ENCODE peak calls at places on chromosomes 11 and 22, in eight cellular contexts. M, S, Q, G, Y, V, H and R are unnamed samples.
A peak's percentile ranks its signal among the peaks of the same experiment; 100 is the strongest.

GRCh38 chr11:58647866-58648265 is 25.4 kb downstream of the CNTF start:
- DNase-seq in M (no peak), S (no peak), Q (no peak), G (no peak), Y (no peak), V (no peak), H (no peak), R (no peak)

GRCh38 chr11:57395905-57396623 is 5.6 kb upstream of the PRG2 start:
- DNase-seq in M (no peak), S (no peak), Q (no peak), G (no peak), Y (no peak), V (no peak), H (no peak), R (no peak)

GRCh38 chr11:1844221-1845094 is 5.7 kb downstream of the TNNI2 start:
- DNase-seq in M (peak; percentile 44), S (no peak), Q (no peak), G (no peak), Y (peak; percentile 73), V (no peak), H (no peak), R (no peak)

GRCh38 chr11:6637871-6638270 is 17.7 kb downstream of the DCHS1 start:
- DNase-seq in M (peak; percentile 69), S (no peak), Q (no peak), G (no peak), Y (no peak), V (peak; percentile 67), H (no peak), R (no peak)

GRCh38 chr22:40416267-40416570 is 45.8 kb downstream of the SGSM3 start:
- DNase-seq in M (no peak), S (no peak), Q (no peak), G (no peak), Y (no peak), V (no peak), H (no peak), R (no peak)

GRCh38 chr22:30313527-30314385 is 13.0 kb downstream of the TBC1D10A start:
- DNase-seq in M (no peak), S (no peak), Q (no peak), G (no peak), Y (no peak), V (no peak), H (no peak), R (no peak)

GRCh38 chr22:37904572-37905533 is 1.2 kb upstream of the MICALL1 start:
- DNase-seq in M (peak; percentile 99), S (peak; percentile 90), Q (peak; percentile 26), G (peak; percentile 92), Y (peak; percentile 29), V (peak; percentile 65), H (peak; percentile 45), R (peak; percentile 61)

GRCh38 chr22:32661737-32662586 is 139.5 kb upstream of the TIMP3 start:
- DNase-seq in M (peak; percentile 48), S (no peak), Q (no peak), G (no peak), Y (no peak), V (no peak), H (no peak), R (no peak)

GRCh38 chr22:19111140-19111539 is 11.1 kb downstream of the DGCR2 start:
- DNase-seq in M (no peak), S (no peak), Q (no peak), G (no peak), Y (no peak), V (no peak), H (no peak), R (no peak)

GRCh38 chr22:24994070-24994763 is 41.7 kb downstream of the KIAA1671 start:
- DNase-seq in M (peak; percentile 66), S (no peak), Q (no peak), G (no peak), Y (no peak), V (peak; percentile 58), H (no peak), R (peak; percentile 75)

GRCh38 chr11:80899381-80899780 is 1458.6 kb upstream of the TENM4 start:
- DNase-seq in M (no peak), S (no peak), Q (no peak), G (no peak), Y (no peak), V (no peak), H (no peak), R (no peak)

GRCh38 chr11:61507962-61508824 is at the start of gene LRRC10B:
- DNase-seq in M (no peak), S (peak; percentile 88), Q (peak; percentile 46), G (no peak), Y (no peak), V (no peak), H (peak; percentile 46), R (no peak)

GRCh38 chr11:102733232-102733875 is 8.6 kb upstream of the MMP8 start:
- DNase-seq in M (peak; percentile 67), S (peak; percentile 51), Q (peak; percentile 65), G (peak; percentile 66), Y (peak; percentile 19), V (peak; percentile 79), H (no peak), R (peak; percentile 82)

GRCh38 chr11:95443386-95443785 is 212.4 kb upstream of the SESN3 start:
- DNase-seq in M (no peak), S (no peak), Q (no peak), G (no peak), Y (no peak), V (no peak), H (no peak), R (no peak)

GRCh38 chr22:34303656-34304055 is 383.4 kb upstream of the LARGE1 start:
- DNase-seq in M (no peak), S (no peak), Q (no peak), G (no peak), Y (no peak), V (no peak), H (no peak), R (no peak)

GRCh38 chr22:29480512-29481264 is 670 bp downstream of the NEFH start:
- DNase-seq in M (peak; percentile 36), S (no peak), Q (peak; percentile 9), G (no peak), Y (peak; percentile 16), V (no peak), H (peak; percentile 35), R (no peak)

GRCh38 chr22:43088979-43089717 is at the start of gene TTLL1:
- DNase-seq in M (peak; percentile 87), S (peak; percentile 92), Q (peak; percentile 93), G (peak; percentile 91), Y (peak; percentile 91), V (peak; percentile 92), H (peak; percentile 84), R (peak; percentile 91)

GRCh38 chr22:46815132-46815531 is 52.7 kb downstream of the TBC1D22A start:
- DNase-seq in M (no peak), S (no peak), Q (no peak), G (no peak), Y (no peak), V (peak; percentile 73), H (no peak), R (no peak)

GRCh38 chr11:118074785-118075184 is 2.1 kb upstream of the TMPRSS4 start:
- DNase-seq in M (no peak), S (no peak), Q (no peak), G (no peak), Y (no peak), V (peak; percentile 40), H (no peak), R (no peak)

DNA sequence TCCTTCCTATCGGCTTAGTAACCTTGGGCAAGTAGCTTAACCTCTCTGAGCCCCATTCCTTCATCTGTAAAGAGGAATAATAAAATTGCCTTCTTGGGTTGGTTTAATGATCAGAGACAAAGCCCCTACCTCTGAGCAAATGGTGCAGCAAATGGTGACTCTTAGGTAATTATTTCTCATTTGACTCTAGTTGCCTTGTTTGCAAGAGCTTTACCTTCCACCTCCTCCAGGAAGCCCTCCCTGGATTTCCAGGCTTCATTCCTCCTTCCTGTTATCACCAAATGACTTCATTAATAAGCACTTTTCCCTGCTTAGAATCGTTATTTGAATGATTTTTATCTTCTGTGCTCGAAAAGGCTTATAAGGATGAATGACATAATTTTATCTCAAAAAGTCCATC is 106.5 kb downstream of the TSPAN18 start:
- DNase-seq in M (no peak), S (no peak), Q (no peak), G (no peak), Y (no peak), V (no peak), H (no peak), R (no peak)
- H3K27me3 ChIP-seq in M (peaks cover 48% of the 10 kb centered on the region), S (no peaks in the 10 kb centered on the region), Q (no peaks in the 10 kb centered on the region), G (no peaks in the 10 kb centered on the region), Y (no peaks in the 10 kb centered on the region), V (no peaks in the 10 kb centered on the region), H (peaks cover 4% of the 10 kb centered on the region), R (no peaks in the 10 kb centered on the region)

GRCh38 chr11:72741849-72742521 is 10.2 kb downstream of the ARAP1 start:
- DNase-seq in M (peak; percentile 59), S (no peak), Q (no peak), G (no peak), Y (no peak), V (no peak), H (no peak), R (no peak)
- H3K27ac ChIP-seq in M (no peak overlapping the region), S (no peak overlapping the region), Q (peak overlapping the region; percentile 42), G (no peak overlapping the region), Y (peak overlapping the region; percentile 40), V (no peak overlapping the region), H (peak overlapping the region; percentile 24), R (peak overlapping the region; percentile 86)

DNA sequence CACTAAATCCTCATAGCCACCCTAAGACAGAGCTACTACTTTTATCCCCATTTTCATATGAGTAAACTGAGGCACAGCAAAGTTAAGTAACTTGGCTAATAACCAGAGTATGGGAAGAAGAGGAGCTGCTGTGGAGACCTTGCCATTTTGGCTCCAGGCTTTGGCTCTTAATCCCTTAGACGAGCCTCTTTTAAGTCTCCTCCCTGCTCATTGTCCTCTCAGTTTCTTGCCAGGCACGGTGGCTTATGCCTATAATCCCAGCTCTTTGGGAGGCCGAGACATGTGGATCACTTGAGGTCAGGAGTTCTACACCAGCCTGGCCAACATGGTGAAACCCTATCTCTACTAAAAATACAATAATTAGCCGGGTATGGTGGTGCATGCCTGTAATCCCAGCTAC is 78.6 kb downstream of the PRR5L start:
- DNase-seq in M (no peak), S (peak; percentile 45), Q (no peak), G (no peak), Y (no peak), V (no peak), H (no peak), R (peak; percentile 59)
- H3K27me3 ChIP-seq in M (no peaks in the 10 kb centered on the region), S (no peaks in the 10 kb centered on the region), Q (no peaks in the 10 kb centered on the region), G (peaks cover 7% of the 10 kb centered on the region), Y (peaks cover 86% of the 10 kb centered on the region), V (peaks cover 47% of the 10 kb centered on the region), H (no peaks in the 10 kb centered on the region), R (no peaks in the 10 kb centered on the region)

GRCh38 chr11:84923489-84923888 is 703.7 kb downstream of the DLG2 start:
- DNase-seq in M (no peak), S (no peak), Q (no peak), G (no peak), Y (no peak), V (no peak), H (no peak), R (no peak)
- H3K27ac ChIP-seq in M (no peak overlapping the region), S (no peak overlapping the region), Q (no peak overlapping the region), G (no peak overlapping the region), Y (no peak overlapping the region), V (no peak overlapping the region), H (peak overlapping the region; percentile 82), R (no peak overlapping the region)